ENCODE peak calls at places on chromosome 1, in ten cellular contexts. M is EL, A is left ventricle myocardium inferior, V is ELF-1, E is left cardiac atrium, T is AG09309, R is NCI-H1105 treated with DMSO at 0.1 percent for 48 hours, H is amygdala, S is SHP77, B is heart right ventricle. J is an unnamed sample.

GRCh38 chr1:3542635-3543034 is 68.7 kb downstream of the MEGF6 start:
- DNase-seq in B (no peak), M (no peak), E (no peak), S (no peak), V (no peak), H (no peak), T (no peak), R (no peak), A (no peak), J (no peak)

GRCh38 chr1:174656409-174657059 is 208.8 kb downstream of the GPR52 start:
- DNase-seq in S (no peak), V (no peak), H (no peak), T (no peak), M (no peak), B (no peak), R (no peak), E (no peak), A (no peak), J (no peak)

GRCh38 chr1:246947255-246947654 is 15.5 kb upstream of the AHCTF1 start:
- DNase-seq in A (peak; percentile 47), S (no peak), V (peak; percentile 33), T (no peak), E (peak; percentile 77), B (peak; percentile 60), R (no peak), H (peak; percentile 22), M (peak; percentile 24), J (peak; percentile 76)

GRCh38 chr1:42085596-42085995 is 67.6 kb upstream of the GUCA2B start:
- DNase-seq in S (no peak), B (no peak), T (peak; percentile 1), V (no peak), A (no peak), E (no peak), H (no peak), R (no peak), M (no peak), J (no peak)

GRCh38 chr1:44044071-44044801 is 13.0 kb upstream of the SLC6A9 start:
- DNase-seq in B (no peak), S (no peak), E (no peak), M (peak; percentile 40), A (no peak), H (no peak), T (no peak), R (no peak), V (no peak), J (no peak)

GRCh38 chr1:17671314-17671705 is 83.8 kb upstream of the ACTL8 start:
- DNase-seq in S (no peak), R (no peak), H (peak; percentile 28), B (no peak), A (no peak), M (no peak), E (no peak), T (no peak), V (no peak), J (no peak)

GRCh38 chr1:104132386-104132973 is 382.8 kb downstream of the AMY1C start:
- DNase-seq in V (peak; percentile 34), E (no peak), T (no peak), R (peak; percentile 67), M (no peak), H (no peak), S (peak; percentile 31), A (no peak), B (no peak), J (no peak)

GRCh38 chr1:235864965-235865525 is 1.7 kb downstream of the LYST start:
- DNase-seq in A (no peak), E (no peak), S (no peak), M (no peak), T (no peak), B (no peak), V (no peak), H (no peak), R (no peak), J (no peak)

GRCh38 chr1:36400825-36401601 is 3.3 kb upstream of the LSM10 start:
- DNase-seq in E (peak; percentile 82), A (peak; percentile 73), T (peak; percentile 82), M (no peak), V (no peak), H (peak; percentile 17), S (peak; percentile 95), B (peak; percentile 65), R (no peak), J (peak; percentile 88)

GRCh38 chr1:151047925-151048644 is 534 bp downstream of the C1orf56 start:
- DNase-seq in E (peak; percentile 84), B (peak; percentile 73), R (peak; percentile 66), H (peak; percentile 71), A (peak; percentile 63), V (peak; percentile 82), T (no peak), M (peak; percentile 68), S (peak; percentile 79), J (peak; percentile 79)

GRCh38 chr1:228977741-228978140 is 242.5 kb downstream of the RHOU start:
- DNase-seq in A (no peak), R (no peak), H (no peak), V (no peak), T (no peak), M (no peak), B (no peak), S (no peak), E (no peak), J (no peak)

GRCh38 chr1:203120325-203121138 is 7.0 kb upstream of the ADORA1 start:
- DNase-seq in S (no peak), T (no peak), H (no peak), V (no peak), M (no peak), E (no peak), B (no peak), R (no peak), A (no peak), J (no peak)

GRCh38 chr1:7079637-7080036 is 294.4 kb downstream of the CAMTA1 start:
- DNase-seq in E (no peak), S (no peak), M (no peak), H (no peak), T (no peak), B (no peak), V (no peak), R (no peak), A (no peak), J (no peak)

GRCh38 chr1:119316870-119317416 is 51.6 kb upstream of the HAO2 start:
- DNase-seq in T (no peak), R (no peak), M (no peak), H (no peak), B (no peak), S (no peak), A (no peak), V (peak; percentile 89), E (no peak), J (no peak)

GRCh38 chr1:16969651-16970050 is 10.8 kb downstream of the MFAP2 start:
- DNase-seq in T (no peak), R (no peak), E (no peak), S (no peak), A (no peak), V (no peak), M (no peak), B (no peak), H (no peak), J (no peak)

GRCh38 chr1:182752077-182752826 is 37.3 kb upstream of the NPL start:
- DNase-seq in V (peak; percentile 37), E (no peak), M (no peak), S (no peak), A (peak; percentile 16), B (peak; percentile 48), T (no peak), H (peak; percentile 37), R (no peak), J (no peak)

GRCh38 chr1:5286244-5286643 is 631.8 kb downstream of the AJAP1 start:
- DNase-seq in E (no peak), H (no peak), R (no peak), M (no peak), B (no peak), S (no peak), T (no peak), V (no peak), A (no peak), J (no peak)

GRCh38 chr1:119327436-119328155 is 41.0 kb upstream of the HAO2 start:
- DNase-seq in S (peak; percentile 91), E (no peak), M (peak; percentile 60), T (peak; percentile 7), H (peak; percentile 14), A (no peak), R (peak; percentile 75), B (no peak), V (peak; percentile 94), J (peak; percentile 53)

GRCh38 chr1:8754993-8755392 is 62.4 kb downstream of the RERE start:
- DNase-seq in M (no peak), T (no peak), A (no peak), H (no peak), V (no peak), S (no peak), E (no peak), R (no peak), B (no peak), J (no peak)

GRCh38 chr1:67377253-67377652 is 52.9 kb downstream of the SERBP1 start:
- DNase-seq in H (no peak), T (no peak), S (no peak), V (no peak), B (no peak), A (no peak), E (no peak), M (no peak), R (no peak), J (no peak)

GRCh38 chr1:229661022-229661877 is 35.2 kb downstream of the URB2 start:
- DNase-seq in S (peak; percentile 75), T (peak; percentile 21), V (peak; percentile 92), H (peak; percentile 72), A (peak; percentile 77), M (peak; percentile 60), E (peak; percentile 83), B (peak; percentile 75), R (peak; percentile 21), J (peak; percentile 86)

J was measured in aorta.